ENCODE peak calls at places on chromosome 1, in ten cellular contexts. J, H, A, Y, M, X, B, T, N and S are unnamed samples.

GRCh38 chr1:183628537-183628936 is 7.0 kb downstream of the ARPC5 start:
- DNase-seq in X (no peak), Y (no peak), M (no peak), N (no peak), A (no peak), B (no peak), H (no peak), T (no peak), J (no peak), S (no peak)

GRCh38 chr1:199101635-199102034 is 462.8 kb downstream of the PTPRC start:
- DNase-seq in Y (no peak), M (no peak), T (no peak), X (no peak), J (no peak), N (no peak), B (no peak), H (no peak), A (no peak), S (no peak)

GRCh38 chr1:200973937-200974657 is 49.4 kb downstream of the KIF21B start:
- DNase-seq in B (no peak), X (no peak), T (no peak), A (no peak), M (no peak), Y (no peak), N (no peak), H (peak), J (no peak), S (no peak)

GRCh38 chr1:66571789-66572188 is 37.8 kb downstream of the SGIP1 start:
- DNase-seq in M (no peak), T (no peak), J (no peak), Y (no peak), H (no peak), B (peak), X (no peak), N (no peak), A (no peak), S (no peak)

GRCh38 chr1:31434979-31435378 is 22.0 kb downstream of the SERINC2 start:
- DNase-seq in J (no peak), H (no peak), B (no peak), A (no peak), Y (no peak), X (no peak), N (no peak), T (no peak), M (no peak), S (peak)

GRCh38 chr1:91601554-91602322 is 101.1 kb downstream of the CDC7 start:
- DNase-seq in B (no peak), N (no peak), X (no peak), Y (no peak), A (no peak), T (no peak), H (no peak), M (no peak), J (no peak), S (no peak)

GRCh38 chr1:84715620-84716019 is 25.4 kb upstream of the SSX2IP start:
- DNase-seq in X (peak), J (no peak), A (no peak), N (no peak), T (peak), B (no peak), Y (no peak), M (no peak), H (no peak), S (no peak)

GRCh38 chr1:6962390-6962955 is 177.2 kb downstream of the CAMTA1 start:
- DNase-seq in N (peak), B (no peak), J (peak), M (peak), Y (peak), A (peak), T (peak), X (peak), H (peak), S (no peak)

GRCh38 chr1:188479146-188479545 is 1650.4 kb downstream of the PLA2G4A start:
- DNase-seq in A (no peak), T (no peak), Y (no peak), B (no peak), M (no peak), X (no peak), H (no peak), N (no peak), J (no peak), S (no peak)

GRCh38 chr1:11434506-11434905 is 44.4 kb upstream of the DISP3 start:
- DNase-seq in N (peak), T (no peak), Y (no peak), B (no peak), M (no peak), X (peak), H (no peak), J (no peak), A (no peak), S (no peak)

GRCh38 chr1:93738075-93738622 is 56.5 kb upstream of the BCAR3 start:
- DNase-seq in M (no peak), N (no peak), A (peak), H (no peak), J (no peak), X (no peak), B (peak), Y (no peak), T (no peak), S (no peak)

GRCh38 chr1:156490401-156491032 is 10.1 kb downstream of the MEF2D start:
- DNase-seq in H (peak), A (peak), X (no peak), N (peak), B (no peak), J (no peak), M (no peak), Y (peak), T (peak), S (no peak)

GRCh38 chr1:46285730-46286477 is 17.5 kb downstream of the LRRC41 start:
- DNase-seq in X (peak), B (no peak), T (peak), J (no peak), A (no peak), Y (no peak), H (no peak), M (no peak), N (peak), S (no peak)

GRCh38 chr1:202164271-202165037 is 4.1 kb upstream of the PTPN7 start:
- DNase-seq in Y (no peak), A (no peak), T (no peak), J (no peak), X (no peak), M (no peak), B (no peak), H (peak), N (peak), S (no peak)

GRCh38 chr1:68116643-68117235 is 66.3 kb upstream of the DIRAS3 start:
- DNase-seq in Y (peak), N (peak), T (peak), M (no peak), X (peak), J (no peak), H (peak), A (peak), B (no peak), S (no peak)

GRCh38 chr1:31739281-31739853 is 24.8 kb downstream of the ADGRB2 start:
- DNase-seq in B (no peak), T (peak), Y (no peak), J (no peak), M (no peak), N (peak), X (peak), A (no peak), H (peak), S (no peak)

GRCh38 chr1:145758575-145758974 is 39.3 kb downstream of the CD160 start:
- DNase-seq in J (no peak), T (no peak), M (no peak), N (no peak), Y (no peak), X (no peak), B (no peak), H (no peak), A (no peak), S (no peak)

GRCh38 chr1:181255270-181255929 is 166.9 kb downstream of the IER5 start:
- DNase-seq in Y (no peak), H (no peak), B (peak), X (no peak), T (no peak), N (no peak), J (no peak), A (peak), M (peak), S (no peak)

GRCh38 chr1:245458761-245459174 is 304.0 kb downstream of the KIF26B start:
- DNase-seq in M (peak), T (no peak), A (no peak), B (peak), N (no peak), X (no peak), H (no peak), J (no peak), Y (no peak), S (no peak)

GRCh38 chr1:218659911-218660677 is 315.0 kb downstream of the TGFB2 start:
- DNase-seq in X (no peak), B (no peak), Y (no peak), J (no peak), M (peak), T (peak), H (no peak), N (no peak), A (no peak), S (no peak)

GRCh38 chr1:47681735-47682134 is 243.9 kb downstream of the FOXD2 start:
- DNase-seq in B (no peak), M (no peak), X (no peak), N (no peak), Y (no peak), H (no peak), T (no peak), A (no peak), J (no peak), S (peak)

GRCh38 chr1:194474701-194475100 is 1288.3 kb upstream of the B3GALT2 start:
- DNase-seq in B (no peak), M (no peak), N (no peak), H (no peak), Y (no peak), A (no peak), T (peak), J (no peak), X (no peak), S (no peak)

GRCh38 chr1:91826649-91827048 is 59.3 kb downstream of the TGFBR3 start:
- DNase-seq in Y (no peak), H (no peak), X (no peak), N (no peak), B (no peak), T (no peak), J (no peak), A (no peak), M (no peak), S (no peak)

GRCh38 chr1:93205892-93206566 is 25.5 kb downstream of the CCDC18 start:
- DNase-seq in Y (no peak), T (no peak), M (no peak), H (no peak), X (no peak), B (no peak), A (no peak), J (no peak), N (no peak), S (no peak)

GRCh38 chr1:109787211-109787844 is 23.6 kb upstream of the EPS8L3 start:
- DNase-seq in T (no peak), B (no peak), X (no peak), N (no peak), M (no peak), H (peak), J (no peak), A (no peak), Y (peak), S (peak)

GRCh38 chr1:93565496-93566221 is 116.0 kb downstream of the BCAR3 start:
- DNase-seq in Y (no peak), A (no peak), M (no peak), X (no peak), T (no peak), J (no peak), B (peak), N (no peak), H (no peak), S (no peak)

GRCh38 chr1:187837787-187838186 is 1009.0 kb downstream of the PLA2G4A start:
- DNase-seq in T (no peak), B (no peak), H (no peak), X (no peak), M (no peak), Y (no peak), A (no peak), J (no peak), N (no peak), S (no peak)

GRCh38 chr1:203577874-203578464 is 48.7 kb upstream of the ATP2B4 start:
- DNase-seq in N (no peak), B (no peak), A (no peak), J (no peak), Y (no peak), M (no peak), T (no peak), X (no peak), H (no peak), S (no peak)

GRCh38 chr1:118960026-118960561 is 28.0 kb downstream of the TBX15 start:
- DNase-seq in N (peak), X (no peak), B (peak), M (no peak), T (no peak), Y (no peak), A (no peak), H (no peak), J (no peak), S (no peak)

GRCh38 chr1:41566274-41566885 is 81.9 kb upstream of the EDN2 start:
- DNase-seq in T (no peak), H (no peak), Y (no peak), A (no peak), X (no peak), B (no peak), J (no peak), N (no peak), M (no peak), S (peak)

GRCh38 chr1:44934786-44935185 is 51.6 kb downstream of the EIF2B3 start:
- DNase-seq in H (no peak), Y (no peak), M (peak), J (no peak), B (no peak), T (no peak), A (no peak), N (no peak), X (no peak), S (no peak)

GRCh38 chr1:115564201-115564600 is 77.6 kb upstream of the VANGL1 start:
- DNase-seq in A (no peak), T (peak), M (no peak), Y (no peak), J (no peak), X (peak), N (no peak), H (no peak), B (no peak), S (no peak)

GRCh38 chr1:26864610-26865480 is 1.9 kb downstream of the SFN start:
- DNase-seq in M (peak), B (peak), H (peak), A (peak), N (peak), X (peak), T (peak), J (peak), Y (peak), S (peak)
- TF ChIP-seq CTCF in M (no peak), B (peak), H (no peak), A (no peak), N (no peak), X (no peak), T (peak), J (peak), Y (peak), S (no peak)

DNA sequence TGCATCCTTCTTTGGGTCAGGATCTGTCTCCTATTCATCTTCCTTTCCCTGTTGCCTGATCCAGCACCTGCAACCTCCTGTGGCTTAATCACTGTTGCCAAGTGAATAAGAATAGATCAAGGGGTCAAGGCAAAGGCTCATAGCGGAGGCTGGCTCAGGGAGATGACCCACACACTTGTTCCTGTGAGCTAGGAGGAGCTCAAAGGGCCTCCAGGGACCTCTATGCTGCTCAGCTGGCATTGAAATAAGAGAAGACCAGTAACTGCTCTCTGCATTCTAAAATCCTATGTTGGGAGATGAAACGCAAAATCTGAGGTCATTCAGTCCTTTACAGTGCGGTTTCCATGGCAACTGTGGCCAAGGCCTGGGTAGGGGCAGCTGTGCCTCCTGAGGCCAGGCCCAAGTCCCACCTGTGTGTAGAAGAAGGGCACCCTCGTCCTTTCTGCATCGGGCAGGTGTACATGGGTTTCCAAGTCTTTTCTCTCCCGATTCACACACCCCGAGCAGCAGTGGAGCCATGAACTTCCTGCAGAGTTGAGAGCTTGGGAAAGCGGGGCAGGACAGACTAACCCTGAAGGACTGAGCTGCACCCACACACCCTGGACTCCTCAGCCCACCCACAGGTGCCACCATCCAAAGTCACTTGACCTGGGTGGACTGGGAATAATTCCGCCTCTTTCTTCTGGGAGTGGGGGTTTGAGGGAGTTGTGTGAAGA is 27.8 kb upstream of the STUM start:
- DNase-seq in J (no peak), H (no peak), T (peak), B (no peak), A (no peak), M (no peak), N (no peak), Y (no peak), X (no peak), S (no peak)
- H3K4me3 ChIP-seq in J (no peak), H (no peak), T (no peak), B (no peak), A (no peak), M (no peak), N (no peak), Y (no peak), X (no peak), S (no peak)

GRCh38 chr1:22171951-22172715 is 29.2 kb upstream of the WNT4 start:
- DNase-seq in T (no peak), X (no peak), M (no peak), Y (no peak), N (no peak), H (no peak), A (no peak), B (no peak), J (no peak), S (no peak)
- TF ChIP-seq CTCF in T (no peak), X (no peak), M (no peak), Y (no peak), N (no peak), H (no peak), A (no peak), B (no peak), J (no peak), S (no peak)

GRCh38 chr1:3761296-3762010 is 9.2 kb downstream of the CCDC27 start:
- DNase-seq in N (no peak), A (no peak), J (no peak), X (no peak), Y (no peak), H (no peak), B (no peak), T (no peak), M (no peak), S (no peak)
- H3K4me3 ChIP-seq in N (no peak), A (no peak), J (no peak), X (no peak), Y (no peak), H (no peak), B (no peak), T (no peak), M (no peak), S (no peak)

GRCh38 chr1:1621173-1621661 is 5.9 kb downstream of the MIB2 start:
- DNase-seq in N (no peak), Y (no peak), M (no peak), J (no peak), A (no peak), T (no peak), B (no peak), H (no peak), X (no peak), S (no peak)

GRCh38 chr1:1621682-1622577 is 6.6 kb downstream of the MIB2 start:
- DNase-seq in N (no peak), M (peak), H (no peak), A (no peak), J (no peak), B (no peak), Y (no peak), T (no peak), X (no peak), S (no peak)

GRCh38 chr1:1620433-1621139 is 5.3 kb downstream of the MIB2 start:
- DNase-seq in X (no peak), H (no peak), J (no peak), M (no peak), N (no peak), B (no peak), Y (no peak), A (no peak), T (no peak), S (no peak)

GRCh38 chr1:1618396-1619068 is 3.2 kb downstream of the MIB2 start:
- DNase-seq in M (no peak), Y (no peak), H (no peak), B (no peak), N (no peak), X (no peak), A (no peak), T (no peak), J (no peak), S (no peak)

GRCh38 chr1:1619917-1620361 is 4.6 kb downstream of the MIB2 start:
- DNase-seq in J (no peak), T (no peak), B (no peak), Y (no peak), X (peak), A (no peak), M (no peak), N (peak), H (no peak), S (no peak)
- TF ChIP-seq CTCF in J (no peak), T (peak), B (peak), Y (no peak), X (peak), A (peak), M (peak), N (peak), H (no peak), S (no peak)

DNA sequence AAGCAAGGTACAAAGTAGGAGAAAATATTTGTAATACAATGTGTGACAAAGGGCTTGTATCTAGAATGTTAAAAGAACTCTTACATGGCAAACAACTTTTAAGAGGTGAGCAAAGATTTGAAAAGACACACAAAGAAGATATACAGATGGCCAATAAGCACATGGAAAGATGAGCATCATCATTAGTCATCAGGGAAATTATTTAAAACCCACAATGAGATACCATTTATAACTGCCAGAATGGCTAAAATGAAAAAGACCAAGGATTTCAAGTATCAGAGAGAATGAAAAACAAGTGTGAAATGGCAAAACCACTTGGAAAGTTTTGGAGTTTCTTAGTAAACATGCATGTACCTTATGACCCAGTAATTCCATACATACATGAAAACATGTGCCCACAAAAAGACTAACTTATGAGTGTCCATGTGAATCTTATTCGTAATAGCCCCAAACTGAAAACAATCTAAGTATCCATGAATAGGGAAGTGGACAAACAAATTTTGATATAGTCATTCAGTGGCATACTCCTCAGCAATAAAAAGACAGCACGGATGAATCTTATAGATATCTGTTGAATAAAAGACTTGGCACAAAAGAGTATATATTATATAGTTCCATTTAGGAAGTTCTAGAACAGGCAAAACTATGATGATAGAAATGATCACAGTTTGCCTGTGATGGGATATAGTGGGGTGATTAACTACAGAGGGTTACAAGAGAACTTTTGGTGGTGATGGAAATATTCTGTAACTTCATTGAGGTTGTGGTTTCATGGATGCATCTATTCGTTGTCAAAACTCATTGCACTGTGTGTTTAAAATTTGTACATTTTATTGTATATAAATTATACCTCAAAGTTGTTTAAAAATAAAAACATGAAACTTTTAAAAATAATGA is 82.0 kb downstream of the DISP1 start:
- DNase-seq in N (no peak), Y (no peak), B (no peak), X (no peak), H (no peak), A (no peak), J (no peak), T (no peak), M (no peak), S (no peak)
- H3K4me3 ChIP-seq in N (no peak), Y (no peak), B (no peak), X (no peak), H (peak), A (no peak), J (no peak), T (no peak), M (no peak), S (peak)

GRCh38 chr1:241266121-241266520 is 90.9 kb downstream of the RGS7 start:
- DNase-seq in T (no peak), Y (no peak), J (no peak), N (no peak), M (peak), H (no peak), B (no peak), X (no peak), A (no peak), S (no peak)

GRCh38 chr1:241271427-241271826 is 85.6 kb downstream of the RGS7 start:
- DNase-seq in X (no peak), H (peak), T (no peak), M (no peak), Y (no peak), A (no peak), J (no peak), B (no peak), N (no peak), S (no peak)

GRCh38 chr1:241265428-241265827 is 91.6 kb downstream of the RGS7 start:
- DNase-seq in M (no peak), N (no peak), J (no peak), Y (no peak), A (no peak), H (no peak), B (no peak), T (no peak), X (no peak), S (no peak)

GRCh38 chr1:241270016-241270415 is 87.0 kb downstream of the RGS7 start:
- DNase-seq in T (no peak), B (no peak), M (peak), Y (no peak), X (no peak), N (no peak), A (no peak), J (no peak), H (no peak), S (no peak)

GRCh38 chr1:241269116-241269515 is 87.9 kb downstream of the RGS7 start:
- DNase-seq in M (no peak), A (peak), J (no peak), Y (no peak), H (no peak), N (no peak), X (no peak), T (peak), B (no peak), S (no peak)
- TF ChIP-seq CTCF in M (no peak), A (peak), J (no peak), Y (no peak), H (no peak), N (no peak), X (peak), T (peak), B (no peak), S (no peak)